ENCODE peak calls at places on chromosomes 1 and 21, in ten cellular contexts. Z, T, D, I, B, J, L, V, C and A are unnamed samples. For H3K4me1, the result is how much of the 10 kb centered on the place peaks cover.

GRCh38 chr21:40840441-40840840 is 6.5 kb downstream of the DSCAM start:
- DNase-seq in Z (peak), T (no peak), D (no peak), I (no peak), B (no peak), J (peak), L (no peak), V (no peak), C (no peak), A (no peak)

GRCh38 chr1:41482001-41482765 is 2.3 kb downstream of the EDN2 start:
- DNase-seq in Z (peak), T (no peak), D (peak), I (no peak), B (peak), J (peak), L (no peak), V (peak), C (no peak), A (no peak)

GRCh38 chr1:186615332-186615731 is 64.9 kb downstream of the PTGS2 start:
- DNase-seq in Z (no peak), T (no peak), D (no peak), I (no peak), B (no peak), J (no peak), L (no peak), V (no peak), C (no peak), A (no peak)

GRCh38 chr1:84724128-84724860 is 34.0 kb upstream of the SSX2IP start:
- DNase-seq in Z (no peak), T (peak), D (no peak), I (peak), B (no peak), J (no peak), L (peak), V (no peak), C (no peak), A (no peak)

GRCh38 chr1:213883618-213884017 is 104.2 kb upstream of the PROX1 start:
- DNase-seq in Z (no peak), T (no peak), D (no peak), I (no peak), B (no peak), J (no peak), L (no peak), V (no peak), C (no peak), A (no peak)

GRCh38 chr1:59272507-59272906 is 24.4 kb upstream of the FGGY start:
- DNase-seq in Z (peak), T (no peak), D (no peak), I (no peak), B (no peak), J (peak), L (no peak), V (no peak), C (no peak), A (no peak)

GRCh38 chr1:45016767-45017166 is 4.7 kb downstream of the UROD start:
- DNase-seq in Z (no peak), T (no peak), D (no peak), I (no peak), B (no peak), J (no peak), L (no peak), V (no peak), C (no peak), A (no peak)

GRCh38 chr1:24481098-24481497 is 21.5 kb upstream of the RCAN3 start:
- DNase-seq in Z (no peak), T (peak), D (no peak), I (no peak), B (no peak), J (no peak), L (peak), V (no peak), C (no peak), A (no peak)

GRCh38 chr1:116690809-116691323 is 23.3 kb upstream of the IGSF3 start:
- DNase-seq in Z (no peak), T (no peak), D (no peak), I (no peak), B (no peak), J (no peak), L (no peak), V (no peak), C (no peak), A (no peak)

GRCh38 chr1:34425785-34426184 is 249.1 kb downstream of the C1orf94 start:
- DNase-seq in Z (no peak), T (no peak), D (no peak), I (no peak), B (no peak), J (no peak), L (no peak), V (no peak), C (no peak), A (no peak)

GRCh38 chr1:155323729-155324040 is 3.0 kb downstream of the RUSC1 start:
- DNase-seq in Z (peak), T (peak), D (peak), I (peak), B (peak), J (peak), L (peak), V (peak), C (peak), A (peak)

GRCh38 chr1:30045304-30046090 is 677.9 kb downstream of the MATN1 start:
- DNase-seq in Z (no peak), T (peak), D (peak), I (no peak), B (no peak), J (no peak), L (no peak), V (no peak), C (no peak), A (no peak)

GRCh38 chr1:243620096-243620495 is 229.9 kb downstream of the AKT3 start:
- DNase-seq in Z (no peak), T (no peak), D (no peak), I (no peak), B (no peak), J (no peak), L (no peak), V (no peak), C (no peak), A (no peak)

GRCh38 chr1:218537131-218537904 is 192.2 kb downstream of the TGFB2 start:
- DNase-seq in Z (peak), T (no peak), D (no peak), I (no peak), B (no peak), J (peak), L (no peak), V (no peak), C (no peak), A (no peak)

GRCh38 chr1:181592261-181592859 is 109.0 kb downstream of the CACNA1E start:
- DNase-seq in Z (no peak), T (no peak), D (no peak), I (no peak), B (no peak), J (no peak), L (no peak), V (no peak), C (peak), A (no peak)

GRCh38 chr1:41889506-41890414 is 29.0 kb downstream of the HIVEP3 start:
- DNase-seq in Z (no peak), T (no peak), D (no peak), I (no peak), B (no peak), J (no peak), L (no peak), V (no peak), C (no peak), A (no peak)

GRCh38 chr1:211637066-211637465 is 38.4 kb downstream of the NEK2 start:
- DNase-seq in Z (no peak), T (no peak), D (peak), I (no peak), B (peak), J (no peak), L (no peak), V (no peak), C (no peak), A (no peak)

GRCh38 chr21:34941162-34941561 is 107.9 kb downstream of the RUNX1 start:
- DNase-seq in Z (no peak), T (no peak), D (no peak), I (no peak), B (no peak), J (no peak), L (no peak), V (no peak), C (no peak), A (no peak)

GRCh38 chr1:207073906-207074820 is 14.5 kb upstream of the C4BPB start:
- DNase-seq in Z (peak), T (no peak), D (no peak), I (no peak), B (no peak), J (peak), L (no peak), V (no peak), C (no peak), A (no peak)

GRCh38 chr1:202153284-202153683 is 7.1 kb downstream of the PTPN7 start:
- DNase-seq in Z (no peak), T (no peak), D (no peak), I (no peak), B (no peak), J (no peak), L (no peak), V (no peak), C (no peak), A (no peak)

GRCh38 chr1:54798769-54799641 is 2.1 kb downstream of the TTC22 start:
- DNase-seq in Z (peak), T (peak), D (peak), I (no peak), B (peak), J (no peak), L (no peak), V (peak), C (no peak), A (peak)

DNA sequence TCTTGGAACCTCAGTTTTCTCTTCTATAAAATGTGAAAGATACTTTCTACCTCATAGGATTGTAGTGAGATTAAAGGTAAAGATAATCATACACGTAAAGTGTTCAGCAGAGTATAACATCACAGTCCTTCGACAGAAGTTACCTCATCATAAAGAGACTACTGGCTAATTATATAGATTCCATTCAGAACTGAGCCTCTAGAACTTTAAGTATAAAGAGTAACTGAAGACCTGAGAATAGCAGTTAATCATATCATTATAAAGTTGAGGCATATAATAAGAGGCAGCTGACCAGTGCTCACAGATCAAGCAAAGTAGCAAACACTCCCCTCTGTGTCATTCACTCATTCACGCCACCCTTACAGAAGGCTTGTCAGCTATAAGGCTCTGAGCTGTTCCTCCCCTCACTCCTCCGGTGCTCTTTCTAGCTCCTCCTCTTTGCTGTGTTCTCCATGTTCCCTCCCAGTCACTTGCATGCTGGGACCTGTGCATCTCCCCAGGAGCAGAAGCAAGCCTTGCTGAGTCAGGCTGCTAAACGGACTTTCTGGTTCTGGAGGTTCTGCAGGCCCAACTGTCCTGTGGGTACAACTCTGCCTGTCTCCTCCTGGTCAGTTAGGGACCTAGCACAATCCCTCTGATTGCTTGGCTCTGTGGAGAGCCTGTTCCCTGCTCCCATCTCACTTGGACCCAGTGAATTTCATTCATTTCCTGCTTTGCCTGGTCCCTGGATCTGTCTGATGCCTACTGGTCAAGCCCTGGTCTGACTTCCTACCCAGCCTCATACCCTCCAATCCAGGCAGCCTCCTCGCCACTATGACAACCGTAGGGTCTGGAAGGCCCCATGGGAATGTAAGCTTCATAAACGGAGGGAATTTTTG is 28.3 kb upstream of the LY9 start:
- DNase-seq in Z (peak), T (no peak), D (no peak), I (no peak), B (no peak), J (no peak), L (no peak), V (no peak), C (no peak), A (no peak)
- TF ChIP-seq CTCF in Z (no peak), T (no peak), D (no peak), I (no peak), B (no peak), J (no peak), L (no peak), V (no peak), C (no peak), A (no peak)

GRCh38 chr1:216461466-216461865 is 38.2 kb upstream of the USH2A start:
- DNase-seq in Z (no peak), T (no peak), D (no peak), I (no peak), B (no peak), J (no peak), L (no peak), V (no peak), C (peak), A (no peak)
- H3K4me1 ChIP-seq in Z (half or more), T (under half), D (under half), I (under half), B (under half), J (under half), L (under half), V (under half), C (half or more), A (under half)

GRCh38 chr1:199549424-199549823 is 478.1 kb upstream of the NR5A2 start:
- DNase-seq in Z (no peak), T (no peak), D (no peak), I (no peak), B (no peak), J (peak), L (no peak), V (no peak), C (no peak), A (no peak)

GRCh38 chr1:199553104-199553503 is 474.4 kb upstream of the NR5A2 start:
- DNase-seq in Z (no peak), T (no peak), D (no peak), I (no peak), B (no peak), J (no peak), L (no peak), V (no peak), C (no peak), A (no peak)

GRCh38 chr1:199551967-199552565 is 475.4 kb upstream of the NR5A2 start:
- DNase-seq in Z (peak), T (no peak), D (no peak), I (peak), B (no peak), J (peak), L (peak), V (no peak), C (peak), A (peak)

GRCh38 chr1:199546323-199546722 is 481.2 kb upstream of the NR5A2 start:
- DNase-seq in Z (peak), T (no peak), D (no peak), I (no peak), B (no peak), J (peak), L (no peak), V (no peak), C (no peak), A (no peak)

DNA sequence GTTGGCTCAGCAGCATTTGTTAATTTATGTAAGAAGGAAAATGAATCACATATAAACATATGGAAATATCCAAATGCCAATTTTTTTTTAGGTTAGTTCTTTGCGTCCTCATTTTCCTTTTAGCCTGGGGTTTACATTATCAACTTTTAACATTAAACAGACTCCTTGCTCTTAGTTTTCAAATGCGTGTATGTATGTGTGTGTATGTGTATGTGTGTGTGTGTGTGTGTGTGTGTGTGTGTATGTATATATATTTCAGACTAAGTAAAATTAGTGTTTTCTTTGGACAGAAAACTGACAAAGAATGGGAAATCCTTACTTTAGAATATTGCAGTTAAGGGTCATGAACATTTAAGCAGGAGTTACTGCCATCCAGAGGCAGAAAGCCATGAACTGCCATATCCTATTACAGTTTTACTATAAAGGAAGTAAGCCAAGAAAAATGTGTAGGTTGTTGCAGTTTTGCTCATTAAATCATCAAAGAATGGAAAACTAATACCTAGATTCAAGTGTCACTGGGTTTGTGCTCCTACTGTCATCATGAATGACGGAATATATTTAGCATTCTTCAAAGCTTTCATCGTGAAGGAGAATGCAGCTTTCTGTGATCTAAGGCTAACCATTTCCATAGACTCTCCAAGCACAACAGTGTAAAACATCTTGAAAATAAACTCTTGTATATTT is 477.0 kb upstream of the NR5A2 start:
- DNase-seq in Z (no peak), T (no peak), D (no peak), I (no peak), B (no peak), J (peak), L (no peak), V (no peak), C (peak), A (no peak)
- TF ChIP-seq CTCF in Z (peak), T (no peak), D (no peak), I (no peak), B (no peak), J (peak), L (peak), V (no peak), C (no peak), A (no peak)

DNA sequence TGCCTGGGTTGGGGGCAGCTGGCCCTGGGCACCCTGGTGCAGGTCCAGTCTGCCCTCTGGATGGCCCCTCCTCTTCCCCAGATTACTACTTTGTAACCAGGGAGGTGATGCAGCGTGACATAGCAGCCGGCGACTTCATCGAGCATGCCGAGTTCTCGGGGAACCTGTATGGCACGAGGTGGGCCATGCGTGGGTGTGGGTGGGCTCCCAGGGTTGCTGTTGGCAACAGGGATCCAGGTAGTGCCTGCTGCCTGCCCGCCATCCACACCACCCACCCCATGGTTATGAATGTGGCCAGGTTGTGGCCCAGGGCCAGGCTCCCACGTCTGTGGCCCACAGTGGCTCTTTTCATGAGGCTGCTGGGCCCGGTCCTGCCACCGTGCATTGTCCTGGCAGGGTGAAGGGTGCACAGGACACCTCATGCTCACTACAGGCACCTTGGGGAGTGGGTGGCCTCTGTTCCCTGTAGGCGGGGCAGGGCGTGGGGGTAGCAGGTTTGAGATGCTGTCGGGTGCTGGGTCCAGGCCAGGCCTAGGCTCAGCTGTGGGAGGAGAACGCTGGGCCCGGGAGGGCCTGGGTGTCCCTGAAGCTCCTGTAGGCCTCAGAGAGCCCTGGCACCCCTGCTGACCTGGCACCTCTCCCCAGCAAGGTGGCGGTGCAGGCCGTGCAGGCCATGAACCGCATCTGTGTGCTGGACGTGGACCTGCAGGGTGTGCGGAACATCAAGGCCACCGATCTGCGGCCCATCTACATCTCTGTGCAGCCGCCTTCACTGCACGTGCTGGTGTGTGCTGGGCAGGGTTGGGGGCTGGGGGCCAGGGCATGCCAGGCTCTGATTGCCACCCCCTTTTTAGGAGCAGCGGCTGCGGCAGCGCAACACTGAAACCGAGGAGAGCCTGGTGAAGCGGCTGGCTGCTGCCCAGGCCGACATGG is 2.7 kb upstream of the GJC2 start:
- DNase-seq in Z (no peak), T (no peak), D (no peak), I (no peak), B (no peak), J (no peak), L (no peak), V (no peak), C (no peak), A (no peak)
- H3K4me1 ChIP-seq in Z (under half), T (under half), D (half or more), I (under half), B (half or more), J (under half), L (under half), V (under half), C (under half), A (under half)

DNA sequence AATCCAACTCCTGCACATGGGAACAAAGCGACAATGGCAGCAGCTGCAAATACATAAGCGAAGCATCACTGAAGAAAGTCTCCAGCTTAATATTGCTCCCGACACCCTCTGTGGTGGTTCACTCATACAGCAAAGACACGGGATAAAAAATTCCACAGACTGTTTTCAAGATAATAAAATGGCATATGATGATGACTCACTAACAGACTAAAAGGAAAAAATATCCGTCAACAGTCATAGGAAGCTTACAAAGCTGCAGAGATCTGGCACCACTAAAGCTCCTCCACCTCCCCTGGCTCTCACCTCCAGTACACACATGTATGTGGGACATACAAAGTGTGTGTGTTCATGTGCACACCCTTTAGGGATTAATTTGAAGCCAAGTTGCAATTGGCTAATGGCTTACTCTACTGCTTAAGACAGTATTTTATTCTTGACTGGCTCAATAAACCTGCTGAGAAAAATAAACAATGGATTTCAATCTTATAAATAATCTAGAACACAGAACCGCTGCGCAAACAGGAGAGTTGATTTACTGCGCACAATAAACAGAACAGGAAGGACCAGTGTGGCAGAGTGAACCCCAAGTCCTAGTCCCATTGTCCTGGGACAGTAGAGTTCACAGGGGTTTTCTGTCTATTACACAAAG is 94.4 kb downstream of the SLC45A1 start:
- DNase-seq in Z (peak), T (no peak), D (no peak), I (no peak), B (no peak), J (peak), L (no peak), V (no peak), C (no peak), A (no peak)
- TF ChIP-seq CTCF in Z (no peak), T (no peak), D (peak), I (no peak), B (no peak), J (peak), L (no peak), V (no peak), C (peak), A (no peak)

DNA sequence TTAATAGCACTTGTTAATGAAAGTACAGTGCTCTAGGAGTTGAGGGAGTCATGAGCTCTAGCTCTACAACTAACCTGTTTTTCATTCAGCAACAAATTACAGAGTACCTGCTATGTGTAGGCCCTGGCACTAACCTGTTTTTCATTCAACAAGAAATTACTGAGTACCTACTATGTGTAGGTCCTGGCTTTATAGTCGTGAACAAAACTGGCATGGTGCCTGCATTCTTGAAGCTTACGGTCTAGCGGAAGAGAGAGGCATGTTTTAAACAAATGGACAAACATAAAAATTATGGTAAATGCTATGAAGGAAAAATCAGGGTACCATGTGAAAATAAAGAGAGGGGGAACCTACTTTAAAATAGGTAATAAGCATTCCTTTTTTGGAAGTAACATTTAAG is 2.2 kb upstream of the UBAP2L start:
- DNase-seq in Z (no peak), T (no peak), D (no peak), I (no peak), B (no peak), J (no peak), L (no peak), V (no peak), C (no peak), A (no peak)
- H3K4me1 ChIP-seq in Z (under half), T (under half), D (under half), I (under half), B (under half), J (under half), L (under half), V (under half), C (under half), A (under half)